ENCODE peak calls at places on chromosomes 13 and 19, in seven cellular contexts. One of them, this sample, is unnamed.

GRCh38 chr13:41017153-41017552 is 2.0 kb downstream of the ELF1 start:
- DNase-seq in GM04504: no peak
- DNase-seq in M059J: no peak
- DNase-seq in activated naive CD8-positive, alpha-beta T cell treated with anti-CD3 and anti-CD28 coated beads for 36 hours: no peak
- DNase-seq in tibial artery: peak
- DNase-seq in LHCN-M2: no peak
- DNase-seq in GM06990: no peak
- DNase-seq in this sample: no peak

GRCh38 chr13:23450340-23451046 is 17.0 kb upstream of the SACS start:
- DNase-seq in GM04504: no peak
- DNase-seq in M059J: no peak
- DNase-seq in activated naive CD8-positive, alpha-beta T cell treated with anti-CD3 and anti-CD28 coated beads for 36 hours: no peak
- DNase-seq in tibial artery: no peak
- DNase-seq in LHCN-M2: peak
- DNase-seq in GM06990: no peak
- DNase-seq in this sample: no peak

GRCh38 chr19:18233224-18233825 is 7.1 kb upstream of the PDE4C start:
- DNase-seq in GM04504: no peak
- DNase-seq in M059J: no peak
- DNase-seq in activated naive CD8-positive, alpha-beta T cell treated with anti-CD3 and anti-CD28 coated beads for 36 hours: peak
- DNase-seq in tibial artery: no peak
- DNase-seq in LHCN-M2: no peak
- DNase-seq in GM06990: no peak
- DNase-seq in this sample: no peak

GRCh38 chr19:41327499-41328156 is 17.7 kb downstream of the CCDC97 start:
- DNase-seq in GM04504: no peak
- DNase-seq in M059J: peak
- DNase-seq in activated naive CD8-positive, alpha-beta T cell treated with anti-CD3 and anti-CD28 coated beads for 36 hours: peak
- DNase-seq in tibial artery: peak
- DNase-seq in LHCN-M2: no peak
- DNase-seq in GM06990: peak
- DNase-seq in this sample: no peak

GRCh38 chr13:62510906-62511655 is 1095.4 kb upstream of the PCDH20 start:
- DNase-seq in GM04504: no peak
- DNase-seq in M059J: no peak
- DNase-seq in activated naive CD8-positive, alpha-beta T cell treated with anti-CD3 and anti-CD28 coated beads for 36 hours: no peak
- DNase-seq in tibial artery: no peak
- DNase-seq in LHCN-M2: no peak
- DNase-seq in GM06990: no peak
- DNase-seq in this sample: no peak

GRCh38 chr19:48121909-48122371 is 11.3 kb upstream of the PLA2G4C start:
- DNase-seq in GM04504: no peak
- DNase-seq in M059J: peak
- DNase-seq in activated naive CD8-positive, alpha-beta T cell treated with anti-CD3 and anti-CD28 coated beads for 36 hours: no peak
- DNase-seq in tibial artery: no peak
- DNase-seq in LHCN-M2: no peak
- DNase-seq in GM06990: peak
- DNase-seq in this sample: no peak

GRCh38 chr13:80618777-80619176 is 277.9 kb upstream of the SPRY2 start:
- DNase-seq in GM04504: no peak
- DNase-seq in M059J: no peak
- DNase-seq in activated naive CD8-positive, alpha-beta T cell treated with anti-CD3 and anti-CD28 coated beads for 36 hours: no peak
- DNase-seq in tibial artery: no peak
- DNase-seq in LHCN-M2: no peak
- DNase-seq in GM06990: no peak
- DNase-seq in this sample: no peak

GRCh38 chr13:98782654-98783053 is 30.2 kb upstream of the SLC15A1 start:
- DNase-seq in GM04504: no peak
- DNase-seq in M059J: peak
- DNase-seq in activated naive CD8-positive, alpha-beta T cell treated with anti-CD3 and anti-CD28 coated beads for 36 hours: no peak
- DNase-seq in tibial artery: no peak
- DNase-seq in LHCN-M2: peak
- DNase-seq in GM06990: no peak
- DNase-seq in this sample: no peak

GRCh38 chr19:39502640-39503417 is 4.1 kb downstream of the DLL3 start:
- DNase-seq in GM04504: peak
- DNase-seq in M059J: no peak
- DNase-seq in activated naive CD8-positive, alpha-beta T cell treated with anti-CD3 and anti-CD28 coated beads for 36 hours: peak
- DNase-seq in tibial artery: no peak
- DNase-seq in LHCN-M2: peak
- DNase-seq in GM06990: peak
- DNase-seq in this sample: no peak

GRCh38 chr13:97228850-97229521 is 6.9 kb downstream of the MBNL2 start:
- DNase-seq in GM04504: no peak
- DNase-seq in M059J: no peak
- DNase-seq in activated naive CD8-positive, alpha-beta T cell treated with anti-CD3 and anti-CD28 coated beads for 36 hours: no peak
- DNase-seq in tibial artery: no peak
- DNase-seq in LHCN-M2: no peak
- DNase-seq in GM06990: no peak
- DNase-seq in this sample: no peak

GRCh38 chr19:7227735-7228134 is 66.5 kb downstream of the INSR start:
- DNase-seq in GM04504: no peak
- DNase-seq in M059J: no peak
- DNase-seq in activated naive CD8-positive, alpha-beta T cell treated with anti-CD3 and anti-CD28 coated beads for 36 hours: no peak
- DNase-seq in tibial artery: no peak
- DNase-seq in LHCN-M2: no peak
- DNase-seq in GM06990: no peak
- DNase-seq in this sample: no peak

GRCh38 chr13:47085346-47085745 is 188.5 kb upstream of the HTR2A start:
- DNase-seq in GM04504: peak
- DNase-seq in M059J: no peak
- DNase-seq in activated naive CD8-positive, alpha-beta T cell treated with anti-CD3 and anti-CD28 coated beads for 36 hours: no peak
- DNase-seq in tibial artery: no peak
- DNase-seq in LHCN-M2: peak
- DNase-seq in GM06990: no peak
- DNase-seq in this sample: no peak

GRCh38 chr19:14370169-14370998 is 10.9 kb upstream of the ADGRE5 start:
- DNase-seq in GM04504: no peak
- DNase-seq in M059J: no peak
- DNase-seq in activated naive CD8-positive, alpha-beta T cell treated with anti-CD3 and anti-CD28 coated beads for 36 hours: peak
- DNase-seq in tibial artery: no peak
- DNase-seq in LHCN-M2: no peak
- DNase-seq in GM06990: peak
- DNase-seq in this sample: no peak

GRCh38 chr19:34676697-34677385 is at the start of gene SCGB2B2:
- DNase-seq in GM04504: no peak
- DNase-seq in M059J: no peak
- DNase-seq in activated naive CD8-positive, alpha-beta T cell treated with anti-CD3 and anti-CD28 coated beads for 36 hours: peak
- DNase-seq in tibial artery: no peak
- DNase-seq in LHCN-M2: peak
- DNase-seq in GM06990: no peak
- DNase-seq in this sample: peak

GRCh38 chr13:51844862-51845573 is at the start of gene TMEM272:
- DNase-seq in GM04504: no peak
- DNase-seq in M059J: peak
- DNase-seq in activated naive CD8-positive, alpha-beta T cell treated with anti-CD3 and anti-CD28 coated beads for 36 hours: peak
- DNase-seq in tibial artery: no peak
- DNase-seq in LHCN-M2: peak
- DNase-seq in GM06990: peak
- DNase-seq in this sample: peak

GRCh38 chr13:32246468-32246867 is 68.7 kb downstream of the ZAR1L start:
- DNase-seq in GM04504: peak
- DNase-seq in M059J: peak
- DNase-seq in activated naive CD8-positive, alpha-beta T cell treated with anti-CD3 and anti-CD28 coated beads for 36 hours: peak
- DNase-seq in tibial artery: peak
- DNase-seq in LHCN-M2: peak
- DNase-seq in GM06990: peak
- DNase-seq in this sample: no peak